ENCODE peak calls at places on chromosome 19, in four cellular contexts. I is PC-3, M is GM23248, P is MM.1S. G is an unnamed sample.

GRCh38 chr19:4523306-4524110 is 5.2 kb upstream of the PLIN4 start:
- DNase-seq in I (peak; percentile 61), M (peak; percentile 58), P (peak; percentile 39), G (peak; percentile 37)

GRCh38 chr19:14363203-14364097 is 17.8 kb upstream of the ADGRE5 start:
- DNase-seq in I (peak; percentile 69), M (peak; percentile 77), P (no peak), G (peak; percentile 78)

GRCh38 chr19:18282021-18282787 is 782 bp upstream of the JUND start:
- DNase-seq in I (peak; percentile 39), M (peak; percentile 83), P (no peak), G (peak; percentile 21)

GRCh38 chr19:15210323-15210774 is 9.6 kb upstream of the NOTCH3 start:
- DNase-seq in I (peak; percentile 83), M (peak; percentile 90), P (no peak), G (no peak)

GRCh38 chr19:48190288-48191284 is 20.1 kb downstream of the ZSWIM9 start:
- DNase-seq in I (peak; percentile 97), M (no peak), P (no peak), G (peak; percentile 81)

GRCh38 chr19:44582581-44583265 is 30.6 kb upstream of the IGSF23 start:
- DNase-seq in I (peak; percentile 37), M (peak; percentile 61), P (no peak), G (peak; percentile 53)

GRCh38 chr19:44685877-44686276 is 13.1 kb upstream of the CEACAM16 start:
- DNase-seq in I (peak; percentile 57), M (peak; percentile 25), P (no peak), G (no peak)

GRCh38 chr19:37401078-37401477 is 30.2 kb downstream of the ZNF527 start:
- DNase-seq in I (no peak), M (no peak), P (no peak), G (no peak)

GRCh38 chr19:42577016-42577415 is 17.7 kb downstream of the CEACAM8 start:
- DNase-seq in I (peak; percentile 10), M (no peak), P (no peak), G (no peak)

GRCh38 chr19:11347546-11347945 is 1.2 kb downstream of the CCDC159 start:
- DNase-seq in I (peak; percentile 55), M (no peak), P (no peak), G (no peak)

GRCh38 chr19:3982701-3983541 is 2.3 kb downstream of the EEF2 start:
- DNase-seq in I (peak; percentile 62), M (peak; percentile 89), P (no peak), G (no peak)

GRCh38 chr19:7831452-7831851 is 1.4 kb downstream of the EVI5L start:
- DNase-seq in I (peak; percentile 76), M (peak; percentile 69), P (no peak), G (peak; percentile 79)

GRCh38 chr19:46134527-46134926 is 10.0 kb upstream of the IGFL3 start:
- DNase-seq in I (no peak), M (no peak), P (no peak), G (no peak)

GRCh38 chr19:43476606-43477005 is 11.2 kb upstream of the LYPD3 start:
- DNase-seq in I (peak; percentile 46), M (peak; percentile 70), P (no peak), G (no peak)

GRCh38 chr19:10861118-10861651 is 10.2 kb upstream of the CARM1 start:
- DNase-seq in I (peak; percentile 52), M (peak; percentile 60), P (no peak), G (peak; percentile 45)

GRCh38 chr19:48806818-48807589 is 3.8 kb downstream of the BCAT2 start:
- DNase-seq in I (peak; percentile 37), M (peak; percentile 73), P (no peak), G (peak; percentile 42)

DNA sequence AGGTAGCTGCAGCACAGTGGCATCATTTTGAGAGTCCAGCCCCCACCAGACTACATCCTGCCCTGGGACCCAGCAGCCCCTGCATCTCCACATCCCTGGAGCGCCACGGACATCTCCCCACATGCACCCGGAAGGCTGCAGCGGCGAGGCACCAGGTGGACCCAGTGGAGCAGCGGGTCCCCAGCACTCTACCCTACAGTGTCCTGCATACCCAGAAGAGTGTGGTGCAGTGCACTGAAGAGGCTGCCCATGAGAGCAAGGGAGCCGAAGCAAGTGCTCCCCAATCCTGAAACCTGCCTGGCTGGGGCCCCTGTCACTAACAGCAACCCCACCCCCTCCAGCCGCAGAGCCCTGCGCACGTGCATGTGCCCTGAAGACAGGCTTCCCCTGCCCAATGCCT is 21.3 kb upstream of the SLC7A9 start:
- DNase-seq in I (no peak), M (no peak), P (no peak), G (no peak)
- TF ChIP-seq EZH2phosphoT487 in I (no peak), M (no peak), P (no peak), G (no peak)

GRCh38 chr19:682678-683320 is 6.6 kb downstream of the FSTL3 start:
- DNase-seq in I (no peak), M (no peak), P (no peak), G (no peak)

GRCh38 chr19:679418-680286 is 3.5 kb downstream of the FSTL3 start:
- DNase-seq in I (peak; percentile 38), M (peak; percentile 90), P (no peak), G (peak; percentile 76)

GRCh38 chr19:680287-681028 is 4.3 kb downstream of the FSTL3 start:
- DNase-seq in I (peak; percentile 94), M (peak; percentile 99), P (peak; percentile 93), G (peak; percentile 99)

GRCh38 chr19:681638-682037 is 5.4 kb downstream of the FSTL3 start:
- DNase-seq in I (no peak), M (no peak), P (no peak), G (no peak)

GRCh38 chr19:681029-681626 is 4.9 kb downstream of the FSTL3 start:
- DNase-seq in I (peak; percentile 86), M (peak; percentile 96), P (peak; percentile 68), G (peak; percentile 94)
- H3K9ac ChIP-seq in I (no peak overlapping the region), M (peak overlapping the region; percentile 70), P (no peak overlapping the region), G (no peak overlapping the region)

GRCh38 chr19:2720777-2721569 is at the start of gene DIRAS1:
- DNase-seq in I (no peak), M (peak; percentile 26), P (no peak), G (peak; percentile 60)
- H3K4me3 ChIP-seq in I (peak within 1 kb of the TSS; percentile 46), M (peak within 1 kb of the TSS; percentile 64), P (no peak within 1 kb of the TSS), G (peak within 1 kb of the TSS; percentile 57)

GRCh38 chr19:6740589-6741348 is 1.3 kb downstream of the TRIP10 start:
- DNase-seq in I (peak; percentile 55), M (peak; percentile 51), P (no peak), G (peak; percentile 89)

GRCh38 chr19:6739884-6740588 is 556 bp downstream of the TRIP10 start:
- DNase-seq in I (no peak), M (peak; percentile 57), P (peak; percentile 25), G (peak; percentile 74)

GRCh38 chr19:6738726-6739389 is 622 bp upstream of the TRIP10 start:
- DNase-seq in I (no peak), M (peak; percentile 69), P (peak; percentile 46), G (peak; percentile 51)

GRCh38 chr19:6737873-6738725 is 719 bp upstream of the GPR108 start:
- DNase-seq in I (peak; percentile 100), M (peak; percentile 92), P (peak; percentile 100), G (peak; percentile 77)

GRCh38 chr19:6739390-6739883 is at the start of gene TRIP10:
- DNase-seq in I (peak; percentile 87), M (peak; percentile 90), P (peak; percentile 89), G (peak; percentile 94)
- TF ChIP-seq EZH2phosphoT487 in I (no peak), M (no peak), P (no peak), G (no peak)

GRCh38 chr19:38464421-38465082 is 31.1 kb downstream of the RYR1 start:
- DNase-seq in I (no peak), M (no peak), P (no peak), G (no peak)

GRCh38 chr19:38469151-38469550 is 35.7 kb downstream of the RYR1 start:
- DNase-seq in I (no peak), M (no peak), P (no peak), G (no peak)

GRCh38 chr19:38467541-38468525 is 34.3 kb downstream of the RYR1 start:
- DNase-seq in I (no peak), M (no peak), P (no peak), G (no peak)

GRCh38 chr19:38463365-38463764 is 29.9 kb downstream of the RYR1 start:
- DNase-seq in I (no peak), M (no peak), P (no peak), G (no peak)

GRCh38 chr19:38466050-38466449 is 32.6 kb downstream of the RYR1 start:
- DNase-seq in I (no peak), M (no peak), P (no peak), G (no peak)
- H3K9ac ChIP-seq in I (no peak overlapping the region), M (no peak overlapping the region), P (no peak overlapping the region), G (no peak overlapping the region)

GRCh38 chr19:2087621-2088100 is 8.5 kb downstream of the MOB3A start:
- DNase-seq in I (no peak), M (no peak), P (peak; percentile 75), G (no peak)

GRCh38 chr19:2084993-2085720 is 11.0 kb downstream of the MOB3A start:
- DNase-seq in I (peak; percentile 59), M (peak; percentile 79), P (peak; percentile 100), G (no peak)

GRCh38 chr19:2089001-2089711 is 7.0 kb downstream of the MOB3A start:
- DNase-seq in I (peak; percentile 58), M (peak; percentile 52), P (peak; percentile 89), G (no peak)

GRCh38 chr19:2095338-2095938 is 688 bp downstream of the MOB3A start:
- DNase-seq in I (no peak), M (peak; percentile 27), P (peak; percentile 33), G (peak; percentile 11)

DNA sequence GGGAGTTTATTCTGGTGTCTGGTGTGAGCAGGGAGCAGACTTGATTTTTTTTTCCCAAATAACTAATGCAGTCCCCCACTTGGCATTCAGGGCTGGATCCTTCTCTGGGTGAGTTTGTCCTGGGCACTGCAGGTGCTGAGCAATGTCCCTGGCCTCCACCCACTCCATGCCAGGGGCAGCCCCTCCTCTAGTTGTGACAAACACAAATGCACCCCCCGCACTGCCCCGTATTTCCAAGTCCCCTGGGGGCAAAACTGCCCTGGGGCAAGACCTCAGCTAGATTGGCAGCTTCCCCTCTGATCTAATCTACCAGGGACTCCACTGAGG is 6.4 kb downstream of the MOB3A start:
- DNase-seq in I (no peak), M (no peak), P (no peak), G (no peak)
- H3K4me3 ChIP-seq in I (peak overlapping the region; percentile 26), M (no peak overlapping the region), P (peak overlapping the region; percentile 28), G (no peak overlapping the region)

GRCh38 chr19:40600086-40600917 is 867 bp upstream of the LTBP4 start:
- DNase-seq in I (no peak), M (no peak), P (no peak), G (peak; percentile 23)
- TF ChIP-seq EZH2phosphoT487 in I (no peak), M (no peak), P (no peak), G (peak; percentile 29)

GRCh38 chr19:16851031-16851712 is 22.0 kb downstream of the SIN3B start:
- DNase-seq in I (peak; percentile 87), M (peak; percentile 47), P (no peak), G (no peak)

GRCh38 chr19:16847407-16847806 is 18.2 kb downstream of the SIN3B start:
- DNase-seq in I (no peak), M (no peak), P (no peak), G (no peak)

GRCh38 chr19:16850133-16850532 is 20.9 kb downstream of the SIN3B start:
- DNase-seq in I (peak; percentile 83), M (peak; percentile 68), P (no peak), G (no peak)

GRCh38 chr19:16846901-16847300 is 17.7 kb downstream of the SIN3B start:
- DNase-seq in I (no peak), M (no peak), P (no peak), G (no peak)

GRCh38 chr19:16849168-16849567 is 20.0 kb downstream of the SIN3B start:
- DNase-seq in I (peak; percentile 98), M (peak; percentile 73), P (no peak), G (no peak)
- H3K9ac ChIP-seq in I (peak overlapping the region; percentile 76), M (no peak overlapping the region), P (no peak overlapping the region), G (no peak overlapping the region)

G was measured in neural progenitor cell.